ENCODE peak calls at places on chromosomes 11 and 22, in eight cellular contexts. One of them, this sample, is unnamed. For H3K36me3, the result is how much of the 10 kb centered on the place peaks cover.

GRCh38 chr22:31321421-31321820 is 24.7 kb downstream of the PATZ1 start:
- DNase-seq in tibial nerve: no peak
- DNase-seq in SJSA1: no peak
- DNase-seq in spleen: no peak
- DNase-seq in fibroblast of lung: no peak
- DNase-seq in BE2C: no peak
- DNase-seq in CD4-positive, CD25-positive, alpha-beta regulatory T cell: no peak
- DNase-seq in pancreas: no peak
- DNase-seq in this sample: no peak

GRCh38 chr11:133134561-133135173 is 397.6 kb downstream of the OPCML start:
- DNase-seq in tibial nerve: peak
- DNase-seq in SJSA1: no peak
- DNase-seq in spleen: no peak
- DNase-seq in fibroblast of lung: peak
- DNase-seq in BE2C: peak
- DNase-seq in CD4-positive, CD25-positive, alpha-beta regulatory T cell: peak
- DNase-seq in pancreas: peak
- DNase-seq in this sample: peak

GRCh38 chr11:69496631-69497220 is 15.3 kb downstream of the LINC01488 start:
- DNase-seq in tibial nerve: no peak
- DNase-seq in SJSA1: no peak
- DNase-seq in spleen: peak
- DNase-seq in fibroblast of lung: no peak
- DNase-seq in BE2C: no peak
- DNase-seq in CD4-positive, CD25-positive, alpha-beta regulatory T cell: no peak
- DNase-seq in pancreas: no peak
- DNase-seq in this sample: no peak

GRCh38 chr22:50316114-50317065 is 8.9 kb upstream of the PLXNB2 start:
- DNase-seq in tibial nerve: no peak
- DNase-seq in SJSA1: no peak
- DNase-seq in spleen: peak
- DNase-seq in fibroblast of lung: no peak
- DNase-seq in BE2C: peak
- DNase-seq in CD4-positive, CD25-positive, alpha-beta regulatory T cell: no peak
- DNase-seq in pancreas: no peak
- DNase-seq in this sample: no peak

GRCh38 chr22:41458161-41458728 is 10.2 kb downstream of the PHF5A start:
- DNase-seq in tibial nerve: no peak
- DNase-seq in SJSA1: no peak
- DNase-seq in spleen: peak
- DNase-seq in fibroblast of lung: no peak
- DNase-seq in BE2C: no peak
- DNase-seq in CD4-positive, CD25-positive, alpha-beta regulatory T cell: no peak
- DNase-seq in pancreas: no peak
- DNase-seq in this sample: no peak

GRCh38 chr11:3942160-3942955 is 86.9 kb downstream of the STIM1 start:
- DNase-seq in tibial nerve: no peak
- DNase-seq in SJSA1: no peak
- DNase-seq in spleen: no peak
- DNase-seq in fibroblast of lung: no peak
- DNase-seq in BE2C: no peak
- DNase-seq in CD4-positive, CD25-positive, alpha-beta regulatory T cell: peak
- DNase-seq in pancreas: no peak
- DNase-seq in this sample: no peak

GRCh38 chr11:76888989-76889388 is 28.3 kb downstream of the ACER3 start:
- DNase-seq in tibial nerve: no peak
- DNase-seq in SJSA1: no peak
- DNase-seq in spleen: no peak
- DNase-seq in fibroblast of lung: no peak
- DNase-seq in BE2C: no peak
- DNase-seq in CD4-positive, CD25-positive, alpha-beta regulatory T cell: no peak
- DNase-seq in pancreas: no peak
- DNase-seq in this sample: no peak

GRCh38 chr11:110362916-110363574 is 66.6 kb upstream of the RDX start:
- DNase-seq in tibial nerve: no peak
- DNase-seq in SJSA1: peak
- DNase-seq in spleen: no peak
- DNase-seq in fibroblast of lung: peak
- DNase-seq in BE2C: peak
- DNase-seq in CD4-positive, CD25-positive, alpha-beta regulatory T cell: no peak
- DNase-seq in pancreas: peak
- DNase-seq in this sample: peak

GRCh38 chr11:45489281-45489906 is 176.0 kb downstream of the CHST1 start:
- DNase-seq in tibial nerve: no peak
- DNase-seq in SJSA1: peak
- DNase-seq in spleen: no peak
- DNase-seq in fibroblast of lung: no peak
- DNase-seq in BE2C: no peak
- DNase-seq in CD4-positive, CD25-positive, alpha-beta regulatory T cell: no peak
- DNase-seq in pancreas: no peak
- DNase-seq in this sample: no peak

GRCh38 chr22:31080164-31080847 is 812 bp upstream of the SMTN start:
- DNase-seq in tibial nerve: no peak
- DNase-seq in SJSA1: no peak
- DNase-seq in spleen: no peak
- DNase-seq in fibroblast of lung: no peak
- DNase-seq in BE2C: no peak
- DNase-seq in CD4-positive, CD25-positive, alpha-beta regulatory T cell: no peak
- DNase-seq in pancreas: no peak
- DNase-seq in this sample: no peak

GRCh38 chr11:88344869-88345268 is 7.3 kb upstream of the CTSC start:
- DNase-seq in tibial nerve: no peak
- DNase-seq in SJSA1: no peak
- DNase-seq in spleen: no peak
- DNase-seq in fibroblast of lung: no peak
- DNase-seq in BE2C: no peak
- DNase-seq in CD4-positive, CD25-positive, alpha-beta regulatory T cell: no peak
- DNase-seq in pancreas: no peak
- DNase-seq in this sample: no peak

GRCh38 chr11:67382481-67383136 is 9.2 kb upstream of the RAD9A start:
- DNase-seq in tibial nerve: peak
- DNase-seq in SJSA1: peak
- DNase-seq in spleen: peak
- DNase-seq in fibroblast of lung: peak
- DNase-seq in BE2C: peak
- DNase-seq in CD4-positive, CD25-positive, alpha-beta regulatory T cell: peak
- DNase-seq in pancreas: peak
- DNase-seq in this sample: peak

GRCh38 chr11:60447070-60447469 is 8.6 kb upstream of the MS4A1 start:
- DNase-seq in tibial nerve: no peak
- DNase-seq in SJSA1: no peak
- DNase-seq in spleen: no peak
- DNase-seq in fibroblast of lung: no peak
- DNase-seq in BE2C: no peak
- DNase-seq in CD4-positive, CD25-positive, alpha-beta regulatory T cell: no peak
- DNase-seq in pancreas: no peak
- DNase-seq in this sample: no peak

GRCh38 chr11:85541683-85542082 is 85.5 kb downstream of the DLG2 start:
- DNase-seq in tibial nerve: no peak
- DNase-seq in SJSA1: no peak
- DNase-seq in spleen: no peak
- DNase-seq in fibroblast of lung: no peak
- DNase-seq in BE2C: no peak
- DNase-seq in CD4-positive, CD25-positive, alpha-beta regulatory T cell: no peak
- DNase-seq in pancreas: no peak
- DNase-seq in this sample: no peak

GRCh38 chr11:68574308-68574707 is 110.0 kb upstream of the GAL start:
- DNase-seq in tibial nerve: no peak
- DNase-seq in SJSA1: peak
- DNase-seq in spleen: no peak
- DNase-seq in fibroblast of lung: no peak
- DNase-seq in BE2C: no peak
- DNase-seq in CD4-positive, CD25-positive, alpha-beta regulatory T cell: no peak
- DNase-seq in pancreas: no peak
- DNase-seq in this sample: no peak

GRCh38 chr22:42697542-42698013 is 23.1 kb downstream of the A4GALT start:
- DNase-seq in tibial nerve: peak
- DNase-seq in SJSA1: peak
- DNase-seq in spleen: no peak
- DNase-seq in fibroblast of lung: peak
- DNase-seq in BE2C: no peak
- DNase-seq in CD4-positive, CD25-positive, alpha-beta regulatory T cell: no peak
- DNase-seq in pancreas: peak
- DNase-seq in this sample: no peak

GRCh38 chr11:72641900-72642814 is 32.1 kb downstream of the PDE2A start:
- DNase-seq in tibial nerve: no peak
- DNase-seq in SJSA1: no peak
- DNase-seq in spleen: peak
- DNase-seq in fibroblast of lung: peak
- DNase-seq in BE2C: peak
- DNase-seq in CD4-positive, CD25-positive, alpha-beta regulatory T cell: no peak
- DNase-seq in pancreas: peak
- DNase-seq in this sample: no peak

GRCh38 chr11:35337919-35338316 is 81.4 kb downstream of the SLC1A2 start:
- DNase-seq in tibial nerve: no peak
- DNase-seq in SJSA1: no peak
- DNase-seq in spleen: no peak
- DNase-seq in fibroblast of lung: no peak
- DNase-seq in BE2C: no peak
- DNase-seq in CD4-positive, CD25-positive, alpha-beta regulatory T cell: no peak
- DNase-seq in pancreas: no peak
- DNase-seq in this sample: no peak

GRCh38 chr22:46103664-46104063 is 46.7 kb upstream of the PPARA start:
- DNase-seq in tibial nerve: no peak
- DNase-seq in SJSA1: no peak
- DNase-seq in spleen: no peak
- DNase-seq in fibroblast of lung: no peak
- DNase-seq in BE2C: no peak
- DNase-seq in CD4-positive, CD25-positive, alpha-beta regulatory T cell: no peak
- DNase-seq in pancreas: peak
- DNase-seq in this sample: no peak

GRCh38 chr22:46106279-46107022 is 43.9 kb upstream of the PPARA start:
- DNase-seq in tibial nerve: no peak
- DNase-seq in SJSA1: no peak
- DNase-seq in spleen: no peak
- DNase-seq in fibroblast of lung: no peak
- DNase-seq in BE2C: peak
- DNase-seq in CD4-positive, CD25-positive, alpha-beta regulatory T cell: no peak
- DNase-seq in pancreas: peak
- DNase-seq in this sample: no peak

GRCh38 chr22:46104170-46104880 is 46.0 kb upstream of the PPARA start:
- DNase-seq in tibial nerve: no peak
- DNase-seq in SJSA1: no peak
- DNase-seq in spleen: peak
- DNase-seq in fibroblast of lung: no peak
- DNase-seq in BE2C: peak
- DNase-seq in CD4-positive, CD25-positive, alpha-beta regulatory T cell: no peak
- DNase-seq in pancreas: peak
- DNase-seq in this sample: no peak

GRCh38 chr22:46105494-46106278 is 44.6 kb upstream of the PPARA start:
- DNase-seq in tibial nerve: peak
- DNase-seq in SJSA1: no peak
- DNase-seq in spleen: no peak
- DNase-seq in fibroblast of lung: peak
- DNase-seq in BE2C: no peak
- DNase-seq in CD4-positive, CD25-positive, alpha-beta regulatory T cell: no peak
- DNase-seq in pancreas: peak
- DNase-seq in this sample: no peak

GRCh38 chr22:46104881-46105493 is 45.3 kb upstream of the PPARA start:
- DNase-seq in tibial nerve: no peak
- DNase-seq in SJSA1: no peak
- DNase-seq in spleen: no peak
- DNase-seq in fibroblast of lung: no peak
- DNase-seq in BE2C: no peak
- DNase-seq in CD4-positive, CD25-positive, alpha-beta regulatory T cell: no peak
- DNase-seq in pancreas: no peak
- DNase-seq in this sample: no peak
- H3K36me3 ChIP-seq in tibial nerve: half or more
- H3K36me3 ChIP-seq in SJSA1: half or more
- H3K36me3 ChIP-seq in spleen: under half
- H3K36me3 ChIP-seq in fibroblast of lung: half or more
- H3K36me3 ChIP-seq in BE2C: half or more
- H3K36me3 ChIP-seq in CD4-positive, CD25-positive, alpha-beta regulatory T cell: under half
- H3K36me3 ChIP-seq in pancreas: under half
- H3K36me3 ChIP-seq in this sample: under half

DNA sequence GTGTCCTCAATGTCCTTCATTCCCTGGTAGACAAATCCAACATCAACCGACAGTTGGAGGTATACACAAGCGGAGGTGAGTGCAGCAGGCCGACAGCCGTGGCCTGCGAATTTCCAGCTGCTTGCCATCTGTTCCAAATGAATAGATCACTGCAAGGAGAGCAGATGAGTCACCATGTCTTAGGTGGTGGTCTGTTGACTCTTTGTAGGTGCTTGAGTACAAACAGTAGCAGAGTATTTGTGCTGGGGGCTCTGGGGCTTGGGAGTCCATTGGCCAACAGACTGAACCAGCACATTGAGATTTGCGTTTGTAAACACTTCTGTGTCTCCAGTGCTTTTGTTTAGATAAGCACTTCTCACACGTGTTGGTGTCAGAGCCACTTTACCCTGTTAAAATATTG is 21.1 kb downstream of the EIF3L start:
- DNase-seq in tibial nerve: no peak
- DNase-seq in SJSA1: peak
- DNase-seq in spleen: no peak
- DNase-seq in fibroblast of lung: no peak
- DNase-seq in BE2C: no peak
- DNase-seq in CD4-positive, CD25-positive, alpha-beta regulatory T cell: no peak
- DNase-seq in pancreas: no peak
- DNase-seq in this sample: no peak
- H3K36me3 ChIP-seq in tibial nerve: half or more
- H3K36me3 ChIP-seq in SJSA1: half or more
- H3K36me3 ChIP-seq in spleen: under half
- H3K36me3 ChIP-seq in fibroblast of lung: under half
- H3K36me3 ChIP-seq in BE2C: half or more
- H3K36me3 ChIP-seq in CD4-positive, CD25-positive, alpha-beta regulatory T cell: half or more
- H3K36me3 ChIP-seq in pancreas: half or more
- H3K36me3 ChIP-seq in this sample: half or more

GRCh38 chr11:74090701-74091100 is 80.1 kb downstream of the C2CD3 start:
- DNase-seq in tibial nerve: no peak
- DNase-seq in SJSA1: no peak
- DNase-seq in spleen: no peak
- DNase-seq in fibroblast of lung: peak
- DNase-seq in BE2C: no peak
- DNase-seq in CD4-positive, CD25-positive, alpha-beta regulatory T cell: no peak
- DNase-seq in pancreas: no peak
- DNase-seq in this sample: no peak
- H3K36me3 ChIP-seq in tibial nerve: half or more
- H3K36me3 ChIP-seq in SJSA1: under half
- H3K36me3 ChIP-seq in spleen: under half
- H3K36me3 ChIP-seq in fibroblast of lung: under half
- H3K36me3 ChIP-seq in BE2C: half or more
- H3K36me3 ChIP-seq in CD4-positive, CD25-positive, alpha-beta regulatory T cell: half or more
- H3K36me3 ChIP-seq in pancreas: under half
- H3K36me3 ChIP-seq in this sample: under half

DNA sequence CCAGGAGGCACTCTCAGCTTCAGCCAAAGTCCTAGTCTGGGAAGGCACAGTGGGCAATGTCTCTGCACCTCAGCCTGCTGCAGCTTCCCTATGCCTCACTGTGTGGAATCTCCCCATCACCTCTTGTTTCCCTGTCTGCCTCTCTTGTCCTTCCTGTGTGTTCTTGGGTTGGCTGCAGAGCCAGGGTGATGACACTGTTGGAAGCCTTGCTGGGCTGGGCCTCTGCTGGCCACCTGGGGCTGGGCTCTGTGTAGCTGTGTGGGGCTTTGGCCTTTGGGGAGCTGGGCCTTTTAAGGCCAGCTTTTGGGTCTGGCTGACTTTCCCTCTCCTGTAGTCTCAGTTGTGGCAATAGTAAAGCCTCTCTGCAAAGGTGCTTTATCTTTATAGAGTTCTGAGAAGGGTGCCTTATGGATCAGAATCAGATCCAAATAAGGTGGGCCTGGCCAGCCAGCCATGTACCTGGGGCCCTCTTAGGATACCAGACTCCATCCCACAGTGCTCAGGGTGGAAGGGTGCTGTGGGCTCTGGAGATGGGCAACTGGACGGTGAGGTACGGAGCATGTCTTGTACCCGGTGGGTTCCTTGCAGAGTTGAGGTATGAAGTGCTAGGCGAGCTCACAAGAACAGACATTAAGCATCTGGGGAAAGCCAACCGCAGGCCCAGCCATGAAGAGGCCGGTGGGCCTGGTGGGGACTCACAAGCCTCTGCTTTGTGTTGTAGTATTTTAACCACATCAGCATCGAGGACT is 10.3 kb upstream of the RANBP1 start:
- DNase-seq in tibial nerve: no peak
- DNase-seq in SJSA1: no peak
- DNase-seq in spleen: peak
- DNase-seq in fibroblast of lung: no peak
- DNase-seq in BE2C: no peak
- DNase-seq in CD4-positive, CD25-positive, alpha-beta regulatory T cell: no peak
- DNase-seq in pancreas: no peak
- DNase-seq in this sample: no peak
- H3K36me3 ChIP-seq in tibial nerve: half or more
- H3K36me3 ChIP-seq in SJSA1: half or more
- H3K36me3 ChIP-seq in spleen: under half
- H3K36me3 ChIP-seq in fibroblast of lung: half or more
- H3K36me3 ChIP-seq in BE2C: half or more
- H3K36me3 ChIP-seq in CD4-positive, CD25-positive, alpha-beta regulatory T cell: half or more
- H3K36me3 ChIP-seq in pancreas: half or more
- H3K36me3 ChIP-seq in this sample: half or more

This sample was measured in neuronal stem cell.